ENCODE peak calls at places on chromosomes 4 and X, in six cellular contexts. H is CD8-positive, alpha-beta memory T cell; U is GM04504; R is GM10248; P is NCI-H774; A is NCI-H1930. D is an unnamed sample.

GRCh38 chrX:46573896-46574336 is 351 bp downstream of the CHST7 start:
- DNase-seq in U (no peak), H (peak), R (peak), P (peak), A (peak), D (no peak)

GRCh38 chr4:76607266-76607799 is 172.3 kb downstream of the SHROOM3 start:
- DNase-seq in P (no peak), R (peak), H (no peak), A (no peak), U (peak), D (peak)

GRCh38 chr4:185138161-185138560 is 4.9 kb upstream of the SLC25A4 start:
- DNase-seq in U (no peak), A (no peak), R (no peak), H (no peak), P (no peak), D (no peak)

GRCh38 chrX:15750611-15751159 is 12.6 kb downstream of the CA5B start:
- DNase-seq in H (peak), U (peak), P (no peak), R (no peak), A (no peak), D (no peak)

GRCh38 chrX:85037114-85037513 is 33.4 kb downstream of the APOOL start:
- DNase-seq in U (no peak), P (no peak), A (no peak), R (no peak), H (no peak), D (no peak)

GRCh38 chr4:141140271-141141205 is 7.3 kb upstream of the RNF150 start:
- DNase-seq in H (no peak), P (peak), R (no peak), A (peak), U (no peak), D (no peak)

GRCh38 chr4:122045533-122045932 is 93.7 kb upstream of the TRPC3 start:
- DNase-seq in U (peak), H (no peak), P (peak), A (no peak), R (no peak), D (peak)

GRCh38 chr4:137819964-137820383 is 287.7 kb upstream of the PCDH18 start:
- DNase-seq in R (peak), P (no peak), A (no peak), H (no peak), U (peak), D (no peak)

GRCh38 chr4:126512998-126513397 is 1119.8 kb upstream of the INTU start:
- DNase-seq in R (no peak), A (no peak), P (no peak), U (no peak), H (no peak), D (no peak)

GRCh38 chr4:118281611-118282442 is 71.0 kb downstream of the PRSS12 start:
- DNase-seq in A (no peak), P (no peak), U (no peak), H (no peak), R (no peak), D (no peak)

GRCh38 chr4:124783847-124784246 is 71.3 kb upstream of the ANKRD50 start:
- DNase-seq in A (no peak), P (no peak), U (no peak), H (no peak), R (no peak), D (peak)

GRCh38 chr4:1495416-1496115 is 89.3 kb upstream of the NKX1-1 start:
- DNase-seq in U (no peak), R (no peak), A (no peak), P (no peak), H (peak), D (no peak)

GRCh38 chr4:182338731-182339130 is 95.5 kb downstream of the TENM3 start:
- DNase-seq in P (no peak), H (no peak), U (peak), A (no peak), R (no peak), D (no peak)

GRCh38 chr4:136241221-136241986 is 1290.9 kb downstream of the PCDH18 start:
- DNase-seq in R (no peak), H (no peak), P (no peak), A (no peak), U (no peak), D (no peak)

GRCh38 chrX:7119927-7120577 is 27.5 kb upstream of the STS start:
- DNase-seq in H (no peak), A (no peak), U (no peak), P (no peak), R (no peak), D (no peak)

GRCh38 chr4:7436256-7436655 is 1.5 kb upstream of the PSAPL1 start:
- DNase-seq in H (no peak), A (no peak), R (no peak), U (no peak), P (no peak), D (no peak)

GRCh38 chrX:96906741-96907140 is 23.0 kb downstream of the RPA4 start:
- DNase-seq in A (no peak), H (no peak), R (no peak), U (no peak), P (no peak), D (no peak)

GRCh38 chr4:2186133-2186864 is 55.6 kb downstream of the HAUS3 start:
- DNase-seq in A (no peak), P (no peak), H (no peak), U (no peak), R (no peak), D (no peak)

GRCh38 chr4:113756005-113756410 is 5.5 kb downstream of the CAMK2D start:
- DNase-seq in H (no peak), A (no peak), P (no peak), U (peak), R (peak), D (no peak)

GRCh38 chr4:168092176-168092712 is at the start of gene ANXA10:
- DNase-seq in H (no peak), U (no peak), R (no peak), A (no peak), P (no peak), D (no peak)

GRCh38 chrX:107324493-107325310 is 118.3 kb downstream of the DNAAF6 start:
- DNase-seq in R (no peak), P (peak), A (no peak), U (no peak), H (no peak), D (no peak)

GRCh38 chr4:182628000-182628399 is 289.2 kb downstream of the DCTD start:
- DNase-seq in R (no peak), H (no peak), U (no peak), A (no peak), P (no peak), D (no peak)

D was measured in AG04449.